ENCODE peak calls at places on chromosomes 16 and 17, in seven cellular contexts. J, L, H, R, C, Y and Q are unnamed samples.

GRCh38 chr17:60665602-60666001 is 12.0 kb upstream of the BCAS3 start:
- DNase-seq in R (no peak), C (no peak), Y (no peak), L (no peak), H (no peak), J (no peak), Q (no peak)

GRCh38 chr16:75289189-75289588 is 37.8 kb upstream of the BCAR1 start:
- DNase-seq in L (no peak), J (no peak), R (no peak), C (no peak), H (no peak), Y (no peak), Q (no peak)

GRCh38 chr17:31674717-31675349 is 184.2 kb downstream of the COPRS start:
- DNase-seq in H (no peak), J (no peak), R (no peak), L (no peak), Y (no peak), C (no peak), Q (no peak)

GRCh38 chr17:5042152-5043022 is 7.2 kb upstream of the SLC52A1 start:
- DNase-seq in L (no peak), J (peak; percentile 39), H (no peak), C (no peak), Y (no peak), R (no peak), Q (no peak)

GRCh38 chr17:74780443-74781238 is 4.5 kb upstream of the NAT9 start:
- DNase-seq in C (no peak), J (peak; percentile 29), L (no peak), R (no peak), Y (no peak), H (no peak), Q (no peak)

GRCh38 chr17:45221081-45221996 is at the start of gene FMNL1:
- DNase-seq in Y (no peak), H (no peak), J (peak; percentile 81), L (no peak), R (peak; percentile 42), C (peak; percentile 58), Q (peak; percentile 52)

GRCh38 chr17:60971515-60972369 is 294.1 kb downstream of the BCAS3 start:
- DNase-seq in H (peak; percentile 30), R (no peak), L (no peak), Y (no peak), J (peak; percentile 33), C (peak; percentile 52), Q (no peak)

GRCh38 chr16:77775911-77776909 is 12.2 kb upstream of the VAT1L start:
- DNase-seq in J (no peak), H (no peak), Y (no peak), R (no peak), C (no peak), L (no peak), Q (no peak)

GRCh38 chr16:27538508-27538907 is 11.2 kb downstream of the GTF3C1 start:
- DNase-seq in R (no peak), J (no peak), L (no peak), Y (no peak), H (no peak), C (no peak), Q (no peak)

GRCh38 chr16:5615868-5616642 is 518.5 kb upstream of the EEF2KMT start:
- DNase-seq in R (no peak), C (peak; percentile 72), L (no peak), Y (no peak), H (no peak), J (peak; percentile 35), Q (peak; percentile 2)